ENCODE peak calls at places on chromosome 21, in five cellular contexts. V is HepG2, R is left ventricle myocardium inferior, O is B cell, K is Calu3. S is an unnamed sample.

GRCh38 chr21:16587141-16587570 is 857.4 kb downstream of the USP25 start:
- DNase-seq in O (no peak), K (peak), R (peak), V (peak), S (no peak)

GRCh38 chr21:17921579-17922530 is 102.7 kb upstream of the C21orf91 start:
- DNase-seq in R (no peak), K (no peak), V (no peak), O (no peak), S (no peak)

GRCh38 chr21:17472592-17473271 is 40.1 kb upstream of the CXADR start:
- DNase-seq in R (no peak), O (no peak), V (peak), K (no peak), S (no peak)

GRCh38 chr21:35070436-35070835 is 21.3 kb upstream of the RUNX1 start:
- DNase-seq in K (no peak), O (no peak), V (no peak), R (no peak), S (no peak)

GRCh38 chr21:15533618-15534017 is 196.2 kb upstream of the USP25 start:
- DNase-seq in K (no peak), V (no peak), O (no peak), R (no peak), S (no peak)

GRCh38 chr21:43645414-43645891 is 13.8 kb downstream of the HSF2BP start:
- DNase-seq in K (peak), R (no peak), O (peak), V (peak), S (peak)

GRCh38 chr21:35996217-35996616 is 64.1 kb downstream of the SETD4 start:
- DNase-seq in O (no peak), K (no peak), V (no peak), R (no peak), S (no peak)

GRCh38 chr21:29080454-29080930 is 7.0 kb upstream of the CCT8 start:
- DNase-seq in K (no peak), V (no peak), R (no peak), O (no peak), S (no peak)

GRCh38 chr21:36860736-36861594 is 105.5 kb downstream of the HLCS start:
- DNase-seq in V (peak), O (no peak), R (no peak), K (peak), S (no peak)

GRCh38 chr21:36381841-36382589 is 3.2 kb upstream of the CHAF1B start:
- DNase-seq in V (no peak), R (no peak), O (no peak), K (peak), S (no peak)

GRCh38 chr21:35256468-35256988 is 207.4 kb upstream of the RUNX1 start:
- DNase-seq in K (peak), R (peak), O (no peak), V (peak), S (no peak)

GRCh38 chr21:29873908-29874307 is 65.9 kb downstream of the GRIK1 start:
- DNase-seq in V (no peak), K (no peak), O (no peak), R (no peak), S (no peak)

GRCh38 chr21:29078884-29079765 is 5.7 kb upstream of the CCT8 start:
- DNase-seq in V (no peak), K (no peak), O (peak), R (no peak), S (no peak)

GRCh38 chr21:16978309-16978895 is 534.4 kb upstream of the CXADR start:
- DNase-seq in R (no peak), V (no peak), K (no peak), O (no peak), S (no peak)

GRCh38 chr21:24658926-24659325 is 948.4 kb downstream of the MRPL39 start:
- DNase-seq in R (no peak), V (no peak), O (no peak), K (no peak), S (no peak)

GRCh38 chr21:21290751-21291150 is 292.5 kb downstream of the NCAM2 start:
- DNase-seq in R (no peak), K (no peak), O (no peak), V (no peak), S (no peak)

GRCh38 chr21:46325073-46325912 is 1.3 kb downstream of the PCNT start:
- DNase-seq in R (peak), O (no peak), V (peak), K (peak), S (peak)
- TF ChIP-seq CTCF in R (peak), O (peak), V (peak), K (no peak), S (no peak)

GRCh38 chr21:38170283-38170682 is 86.5 kb upstream of the KCNJ15 start:
- DNase-seq in K (peak), V (no peak), R (no peak), O (no peak), S (peak)
- TF ChIP-seq CTCF in K (no peak), V (no peak), R (peak), O (no peak), S (peak)

DNA sequence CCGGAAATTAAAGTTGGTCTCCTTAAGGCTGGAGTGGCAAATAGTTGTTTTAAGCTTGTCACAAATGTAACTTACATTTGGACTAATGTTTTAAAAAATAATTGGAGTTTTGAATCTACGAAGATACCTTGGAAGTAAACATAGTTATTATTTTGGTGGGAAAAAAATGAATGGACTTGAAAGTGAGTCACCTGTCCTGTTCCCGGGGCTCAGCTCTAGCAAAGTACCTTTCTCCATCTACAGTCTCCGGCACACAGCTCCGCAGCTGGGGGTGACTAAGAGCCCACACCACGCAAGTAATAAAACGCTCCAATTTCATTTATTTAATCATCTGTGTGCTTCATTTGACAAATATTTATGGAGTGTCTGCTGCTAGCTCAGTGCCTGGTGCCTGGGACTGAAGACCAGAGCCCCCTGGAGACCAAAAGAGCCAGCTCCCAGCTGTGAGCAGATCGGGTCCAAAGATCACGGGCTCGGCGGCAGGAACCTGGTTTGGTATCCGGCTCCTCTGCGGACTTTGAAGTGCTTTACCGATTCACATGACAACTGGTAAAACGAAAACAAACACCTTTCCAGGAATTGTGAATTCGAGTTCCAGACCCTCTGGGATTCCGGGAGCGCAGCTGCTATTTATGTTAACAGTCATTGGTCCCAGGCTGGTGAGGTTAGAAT is 1.7 kb upstream of the RIPK4 start:
- DNase-seq in V (peak), K (peak), O (no peak), R (no peak), S (peak)
- TF ChIP-seq CTCF in V (peak), K (peak), O (no peak), R (no peak), S (peak)

DNA sequence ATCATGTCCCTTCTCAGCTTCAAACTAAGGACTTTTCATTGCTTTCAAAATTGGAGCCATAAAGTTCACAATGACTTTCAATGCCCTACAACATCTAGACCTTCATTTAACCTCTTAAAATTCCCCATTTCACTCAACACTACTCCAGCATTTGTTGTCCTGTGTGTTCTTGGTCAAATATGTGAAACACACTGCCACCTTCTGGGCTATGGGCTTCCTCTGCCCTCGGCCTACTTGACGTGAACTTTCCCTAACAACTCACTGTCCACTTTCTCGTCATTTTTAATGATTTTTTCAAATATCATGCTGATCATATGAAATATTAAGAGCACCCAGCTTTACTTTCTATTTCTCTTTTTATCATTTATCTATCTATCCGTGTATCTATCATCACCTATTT is 2018.4 kb downstream of the NCAM2 start:
- DNase-seq in R (no peak), K (no peak), O (no peak), V (no peak), S (peak)
- TF ChIP-seq CTCF in R (no peak), K (no peak), O (no peak), V (no peak), S (peak)

DNA sequence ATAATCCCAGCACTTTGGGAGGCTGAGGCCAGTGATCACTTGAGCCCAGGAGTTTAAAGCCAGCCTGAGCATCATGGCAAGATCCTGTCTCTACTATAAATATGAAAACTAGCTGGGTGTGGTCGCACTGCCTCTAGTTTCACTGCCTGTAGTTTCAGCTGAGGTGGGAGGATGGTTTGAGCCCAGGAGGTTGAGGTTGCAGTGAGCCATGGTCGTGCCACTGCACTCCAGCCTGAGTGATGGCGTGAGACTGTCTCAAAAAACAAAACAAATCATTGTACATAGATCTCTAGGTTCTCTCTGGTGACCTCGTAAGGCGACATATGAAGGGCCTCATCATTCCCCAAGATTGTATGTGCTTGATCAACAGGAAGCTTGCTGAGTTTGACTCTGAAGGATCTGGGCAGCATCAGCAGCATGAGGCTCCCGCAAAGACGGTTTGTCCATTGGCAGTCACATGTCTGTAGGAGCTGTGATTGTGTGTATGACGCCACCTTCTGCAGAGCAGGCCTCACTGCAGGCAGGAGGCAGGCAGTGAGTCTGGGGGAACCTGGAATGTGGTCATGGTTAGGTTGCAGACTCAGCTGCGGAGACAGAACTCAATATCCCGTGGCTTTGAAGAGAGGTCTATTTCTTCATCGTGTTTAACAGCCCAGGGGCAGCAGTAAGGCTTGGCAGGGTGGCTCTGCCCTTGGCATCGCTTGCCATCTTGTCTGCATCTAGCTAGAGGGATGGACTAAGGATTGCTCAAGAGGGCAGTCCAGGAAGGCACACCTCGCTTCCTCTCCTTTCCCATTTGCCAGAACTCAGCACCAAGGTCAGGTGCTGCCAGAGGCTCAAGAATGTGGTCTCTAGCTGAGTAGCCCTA is 13.9 kb downstream of the ATP5PO start:
- DNase-seq in V (peak), R (no peak), O (no peak), K (peak), S (peak)
- TF ChIP-seq CTCF in V (peak), R (peak), O (no peak), K (no peak), S (peak)

DNA sequence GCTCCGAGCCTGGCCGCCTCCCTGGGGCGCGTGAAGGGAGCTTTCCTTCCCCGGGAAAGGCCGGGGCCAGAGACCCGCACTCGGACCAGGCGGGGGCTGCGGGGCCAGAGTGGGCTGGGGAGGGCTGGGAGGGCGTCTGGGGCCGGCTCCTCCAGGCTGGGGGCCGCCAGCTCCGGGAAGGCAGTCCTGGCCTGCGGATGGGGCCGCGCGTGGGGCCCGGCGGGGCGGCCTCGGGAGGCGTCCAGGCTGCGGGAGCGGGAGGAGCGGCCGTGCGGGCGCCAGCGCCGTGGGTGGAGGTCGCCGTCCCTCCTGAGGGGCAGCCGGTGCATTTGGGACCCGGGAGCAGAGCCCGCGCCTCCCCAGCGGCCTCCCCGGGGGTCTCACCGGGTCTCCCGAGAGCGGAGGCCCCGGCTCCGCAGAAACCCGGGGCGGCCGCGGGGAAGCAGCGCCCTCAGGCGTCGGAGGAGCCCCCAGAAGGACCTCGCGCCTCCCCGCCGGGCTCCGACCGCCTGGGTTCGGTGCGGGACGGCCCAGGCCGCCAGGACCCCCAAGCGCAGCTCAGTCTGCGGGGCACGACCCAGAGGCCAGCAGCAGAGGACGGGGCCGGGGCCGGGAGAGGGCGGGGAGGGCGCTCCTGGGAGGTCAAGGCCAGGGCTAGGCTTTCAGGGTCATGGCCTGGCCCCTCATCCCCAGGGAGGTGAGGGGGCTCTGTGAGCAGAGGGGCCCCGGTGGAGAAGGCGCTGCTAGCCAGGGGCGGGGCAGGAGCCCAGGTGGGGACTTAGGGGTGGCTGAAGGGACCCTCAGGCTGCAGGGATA is 7.3 kb upstream of the SLX9 start:
- DNase-seq in K (peak), R (peak), O (peak), V (no peak), S (peak)
- TF ChIP-seq CTCF in K (peak), R (peak), O (peak), V (peak), S (peak)

DNA sequence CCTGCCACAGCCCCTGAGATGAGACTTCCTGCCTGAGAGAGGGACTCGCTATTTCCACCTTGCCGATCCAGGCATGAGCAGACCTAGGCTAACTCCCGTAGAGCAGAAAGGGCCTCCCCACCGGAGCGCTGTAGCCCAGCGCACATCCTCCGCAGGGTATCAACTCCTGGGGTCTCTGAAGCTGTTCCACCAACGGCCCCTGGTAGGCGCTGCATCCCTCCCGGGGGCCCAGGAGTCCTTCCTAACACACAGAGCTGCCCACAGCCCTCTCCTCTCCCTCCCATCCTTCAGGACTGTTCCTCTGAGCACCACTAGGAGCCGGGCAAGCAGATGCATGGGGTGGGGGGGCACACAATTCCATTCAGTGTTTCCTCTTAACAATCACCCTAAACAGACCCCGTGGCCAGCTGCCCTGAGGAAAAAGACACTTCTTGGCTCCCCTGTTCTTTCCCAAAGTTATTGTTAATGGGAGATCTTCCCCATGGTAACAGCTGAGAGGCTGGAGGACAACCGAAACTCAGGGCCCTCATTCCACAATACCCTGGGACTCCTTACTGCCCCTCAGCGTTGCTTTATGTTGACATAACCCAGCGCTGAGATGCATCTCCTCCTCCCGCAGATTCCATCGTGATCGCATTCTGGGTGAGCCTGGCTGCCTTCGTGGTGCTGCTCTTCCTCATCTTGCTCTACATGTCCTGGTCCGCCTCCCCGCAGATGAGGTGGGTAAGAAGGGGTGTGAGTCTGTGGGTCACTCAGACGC is 7.5 kb downstream of the MRAP start:
- DNase-seq in O (no peak), V (peak), R (no peak), K (no peak), S (peak)
- TF ChIP-seq CTCF in O (no peak), V (peak), R (peak), K (no peak), S (peak)

GRCh38 chr21:40185208-40185607 is 318.0 kb downstream of the PCP4 start:
- DNase-seq in K (no peak), O (no peak), R (no peak), V (no peak), S (no peak)
- TF ChIP-seq CTCF in K (no peak), O (no peak), R (no peak), V (no peak), S (no peak)

GRCh38 chr21:25870084-25870483 is 135.3 kb downstream of the GABPA start:
- DNase-seq in V (no peak), K (no peak), O (no peak), R (no peak), S (no peak)

GRCh38 chr21:25867041-25867440 is 132.3 kb downstream of the GABPA start:
- DNase-seq in O (no peak), V (no peak), K (no peak), R (no peak), S (no peak)

GRCh38 chr21:25871566-25871965 is 136.8 kb downstream of the GABPA start:
- DNase-seq in O (no peak), R (no peak), K (peak), V (no peak), S (no peak)

DNA sequence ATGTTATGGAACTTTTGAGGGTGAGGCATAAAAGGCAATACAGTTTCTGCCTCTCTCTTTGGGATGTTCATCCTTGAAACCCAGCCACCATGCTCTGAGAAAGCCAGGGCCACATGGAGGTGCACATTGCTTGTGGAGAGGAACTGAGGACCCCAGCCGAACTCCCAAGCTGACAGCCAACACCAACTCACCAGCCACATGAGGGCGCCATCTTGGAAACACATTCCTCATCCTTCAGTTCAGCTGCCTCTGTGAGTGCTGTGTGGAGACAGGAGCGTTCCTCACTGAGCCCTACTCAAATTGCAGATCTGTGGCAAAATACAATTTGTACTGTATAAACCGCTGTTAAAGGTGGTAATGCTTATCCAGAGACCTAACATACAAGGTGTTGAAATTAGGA is 137.5 kb downstream of the GABPA start:
- DNase-seq in K (no peak), R (no peak), O (no peak), V (no peak), S (no peak)
- TF ChIP-seq CTCF in K (no peak), R (no peak), O (no peak), V (peak), S (no peak)

S was measured in nephron progenitor cell.